ENCODE peak calls at places on chromosome 12, in seven cellular contexts. G is ovary; Q is NCI-H748 treated with DMSO at 0.1 percent for 48 hours; Y is IMR-90; X is amygdala; C is stimulated activated CD4-positive, alpha-beta T cell treated with anti-CD3 and anti-CD28 coated beads, Interleukin-15, amount 100 ng/mL, for 24 hours; J is breast epithelium. K is an unnamed sample.

GRCh38 chr12:1928439-1929121 is 10.1 kb upstream of the CACNA2D4 start:
- DNase-seq in Y (no peak), X (no peak), G (no peak), J (no peak), Q (no peak), C (no peak), K (peak)

GRCh38 chr12:54579696-54580333 is 8.6 kb downstream of the PPP1R1A start:
- DNase-seq in Y (peak), C (peak), X (peak), J (peak), Q (peak), G (peak), K (peak)

GRCh38 chr12:76236640-76237039 is 111.6 kb downstream of the BBS10 start:
- DNase-seq in G (no peak), J (no peak), Q (no peak), X (no peak), Y (peak), C (no peak), K (no peak)

GRCh38 chr12:12564911-12565310 is 2.2 kb upstream of the DUSP16 start:
- DNase-seq in X (no peak), Q (no peak), J (no peak), G (no peak), Y (no peak), C (no peak), K (no peak)

GRCh38 chr12:87217486-87217885 is 811.7 kb downstream of the C12orf50 start:
- DNase-seq in X (no peak), Y (peak), G (no peak), Q (no peak), J (no peak), C (no peak), K (no peak)

GRCh38 chr12:131375972-131376345 is 334.9 kb upstream of the SFSWAP start:
- DNase-seq in X (no peak), Q (no peak), J (no peak), Y (no peak), C (no peak), G (peak), K (no peak)

GRCh38 chr12:6133642-6134041 is 9.2 kb upstream of the VWF start:
- DNase-seq in Y (no peak), G (no peak), C (no peak), Q (no peak), X (no peak), J (no peak), K (no peak)

GRCh38 chr12:50380761-50381325 is 15.6 kb downstream of the FAM186A start:
- DNase-seq in Q (no peak), X (no peak), G (no peak), C (no peak), J (no peak), Y (no peak), K (no peak)

GRCh38 chr12:46556105-46556559 is 183.6 kb upstream of the SLC38A2 start:
- DNase-seq in Q (no peak), G (no peak), C (no peak), X (no peak), J (no peak), Y (peak), K (no peak)

GRCh38 chr12:101642115-101643067 is 47.6 kb downstream of the MYBPC1 start:
- DNase-seq in Y (no peak), G (no peak), Q (peak), X (no peak), J (no peak), C (peak), K (no peak)

GRCh38 chr12:88854260-88854659 is 274.0 kb upstream of the KITLG start:
- DNase-seq in G (no peak), J (no peak), Y (peak), X (no peak), Q (no peak), C (no peak), K (no peak)

GRCh38 chr12:105980048-105980447 is 158.7 kb downstream of the NUAK1 start:
- DNase-seq in G (no peak), Q (peak), J (no peak), C (no peak), X (no peak), Y (no peak), K (no peak)

GRCh38 chr12:92503977-92504966 is 198.5 kb upstream of the PLEKHG7 start:
- DNase-seq in Q (peak), Y (no peak), G (no peak), J (no peak), C (no peak), X (no peak), K (no peak)

GRCh38 chr12:104319918-104320626 is 16.5 kb downstream of the EID3 start:
- DNase-seq in C (no peak), X (no peak), Y (no peak), Q (no peak), J (no peak), G (no peak), K (no peak)

GRCh38 chr12:113863455-113863845 is 102.7 kb downstream of the RBM19 start:
- DNase-seq in Q (no peak), C (no peak), G (no peak), J (no peak), X (no peak), Y (peak), K (no peak)

GRCh38 chr12:50734409-50735263 is 29.3 kb upstream of the ATF1 start:
- DNase-seq in Q (no peak), C (peak), G (no peak), X (no peak), J (no peak), Y (peak), K (no peak)

GRCh38 chr12:111791507-111791906 is 24.8 kb downstream of the ALDH2 start:
- DNase-seq in X (no peak), C (no peak), J (no peak), Y (no peak), G (peak), Q (no peak), K (no peak)

GRCh38 chr12:93886533-93887511 is 209.6 kb downstream of the CRADD start:
- DNase-seq in C (no peak), X (no peak), Y (peak), Q (no peak), J (no peak), G (no peak), K (no peak)

GRCh38 chr12:51994959-51995358 is 11.8 kb upstream of the TAMALIN start:
- DNase-seq in C (no peak), Q (no peak), G (no peak), X (no peak), J (no peak), Y (peak), K (no peak)

GRCh38 chr12:53982616-53983579 is 2.0 kb upstream of the HOXC10 start:
- DNase-seq in Y (no peak), J (no peak), X (no peak), Q (no peak), G (no peak), C (no peak), K (no peak)

GRCh38 chr12:101795013-101795412 is 35.7 kb downstream of the GNPTAB start:
- DNase-seq in J (no peak), Q (no peak), Y (no peak), C (no peak), G (no peak), X (no peak), K (no peak)

GRCh38 chr12:5138845-5139244 is 95.2 kb downstream of the KCNA5 start:
- DNase-seq in C (no peak), Q (no peak), Y (peak), J (no peak), G (no peak), X (no peak), K (no peak)

GRCh38 chr12:113071427-113072112 is 15.0 kb downstream of the DTX1 start:
- DNase-seq in J (no peak), Q (peak), Y (no peak), C (no peak), G (no peak), X (no peak), K (peak)

GRCh38 chr12:68628698-68629097 is 18.0 kb downstream of the RAP1B start:
- DNase-seq in Q (no peak), C (no peak), G (no peak), X (no peak), Y (no peak), J (no peak), K (no peak)

GRCh38 chr12:49021292-49021915 is 2.8 kb upstream of the PRKAG1 start:
- DNase-seq in J (no peak), X (no peak), C (no peak), Q (no peak), G (no peak), Y (no peak), K (no peak)

GRCh38 chr12:101407054-101407437 is 526 bp downstream of the ARL1 start:
- DNase-seq in X (no peak), C (no peak), G (no peak), Q (peak), J (no peak), Y (no peak), K (no peak)

GRCh38 chr12:93440043-93440835 is 1.5 kb downstream of the UBE2N start:
- DNase-seq in J (no peak), C (no peak), G (no peak), Y (peak), X (no peak), Q (no peak), K (no peak)

GRCh38 chr12:53219116-53219955 is 12.3 kb upstream of the ITGB7 start:
- DNase-seq in J (no peak), Q (no peak), X (no peak), Y (peak), C (peak), G (peak), K (no peak)

GRCh38 chr12:538731-539539 is 79.2 kb downstream of the B4GALNT3 start:
- DNase-seq in G (no peak), J (peak), Y (peak), C (no peak), Q (no peak), X (no peak), K (no peak)

GRCh38 chr12:114669501-114670256 is 14.3 kb downstream of the TBX3 start:
- DNase-seq in J (no peak), G (peak), Y (peak), C (no peak), Q (no peak), X (no peak), K (no peak)

GRCh38 chr12:56839489-56840442 is 76.6 kb downstream of the HSD17B6 start:
- DNase-seq in G (peak), J (no peak), Q (no peak), C (peak), Y (peak), X (no peak), K (no peak)

GRCh38 chr12:12095016-12095415 is 24.3 kb downstream of the BCL2L14 start:
- DNase-seq in Q (no peak), C (no peak), X (no peak), J (no peak), Y (peak), G (no peak), K (no peak)

GRCh38 chr12:93795352-93795751 is 118.2 kb downstream of the CRADD start:
- DNase-seq in G (no peak), J (no peak), X (no peak), Q (no peak), C (no peak), Y (no peak), K (no peak)

GRCh38 chr12:121806556-121807308 is 2.9 kb downstream of the SETD1B start:
- DNase-seq in J (no peak), X (no peak), Y (no peak), C (peak), G (no peak), Q (no peak), K (no peak)

GRCh38 chr12:120944645-120945217 is 33.6 kb upstream of the HNF1A start:
- DNase-seq in Y (peak), Q (no peak), G (peak), C (peak), X (no peak), J (no peak), K (no peak)